ENCODE peak calls at places on chromosome 13, in six cellular contexts. K is WTC11, G is H1, V is HepG2, O is K562, E is GM12878. S is an unnamed sample.

GRCh38 chr13:48507024-48507423 is 25.9 kb downstream of the RCBTB2 start:
- DNase-seq in K (no peak), G (no peak), V (no peak), O (no peak), E (no peak), S (no peak)

GRCh38 chr13:92158335-92158734 is 759.9 kb downstream of the GPC5 start:
- DNase-seq in K (no peak), G (no peak), V (no peak), O (no peak), E (no peak), S (no peak)

GRCh38 chr13:41257535-41257934 is 5.8 kb downstream of the MTRF1 start:
- DNase-seq in K (no peak), G (no peak), V (peak; percentile 10), O (no peak), E (no peak), S (no peak)

GRCh38 chr13:24512208-24513068 is at the start of gene PARP4:
- DNase-seq in K (peak; percentile 78), G (peak; percentile 82), V (peak; percentile 93), O (peak; percentile 86), E (peak; percentile 34), S (peak; percentile 91)

GRCh38 chr13:43804461-43805070 is 17.8 kb upstream of the ENOX1 start:
- DNase-seq in K (no peak), G (no peak), V (peak; percentile 39), O (no peak), E (peak; percentile 13), S (peak; percentile 80)

GRCh38 chr13:47933688-47934011 is 67.4 kb downstream of the SUCLA2 start:
- DNase-seq in K (no peak), G (no peak), V (peak; percentile 10), O (no peak), E (no peak), S (no peak)

GRCh38 chr13:114222461-114222968 is 12.2 kb upstream of the CDC16 start:
- DNase-seq in K (no peak), G (no peak), V (peak; percentile 12), O (peak; percentile 83), E (no peak), S (no peak)

GRCh38 chr13:31090921-31091624 is 70.6 kb downstream of the HSPH1 start:
- DNase-seq in K (no peak), G (no peak), V (no peak), O (no peak), E (no peak), S (no peak)

GRCh38 chr13:111482806-111483620 is 162.6 kb downstream of the TEX29 start:
- DNase-seq in K (no peak), G (no peak), V (no peak), O (no peak), E (no peak), S (no peak)

GRCh38 chr13:59413121-59413520 is 750.6 kb downstream of the DIAPH3 start:
- DNase-seq in K (no peak), G (no peak), V (no peak), O (no peak), E (peak; percentile 9), S (no peak)

GRCh38 chr13:36912369-36912768 is 7.7 kb downstream of the SMAD9 start:
- DNase-seq in K (no peak), G (no peak), V (no peak), O (no peak), E (no peak), S (no peak)

GRCh38 chr13:111664060-111664459 is 343.6 kb downstream of the TEX29 start:
- DNase-seq in K (no peak), G (peak; percentile 36), V (no peak), O (no peak), E (no peak), S (no peak)

GRCh38 chr13:114226088-114226487 is 8.6 kb upstream of the CDC16 start:
- DNase-seq in K (no peak), G (no peak), V (no peak), O (no peak), E (no peak), S (no peak)

GRCh38 chr13:98738213-98738612 is 14.3 kb downstream of the SLC15A1 start:
- DNase-seq in K (no peak), G (no peak), V (no peak), O (no peak), E (no peak), S (peak; percentile 69)

GRCh38 chr13:100620792-100621191 is 32.2 kb upstream of the GGACT start:
- DNase-seq in K (no peak), G (no peak), V (no peak), O (no peak), E (no peak), S (no peak)

GRCh38 chr13:59346861-59347470 is 816.8 kb downstream of the DIAPH3 start:
- DNase-seq in K (peak; percentile 23), G (no peak), V (no peak), O (no peak), E (no peak), S (peak; percentile 11)

DNA sequence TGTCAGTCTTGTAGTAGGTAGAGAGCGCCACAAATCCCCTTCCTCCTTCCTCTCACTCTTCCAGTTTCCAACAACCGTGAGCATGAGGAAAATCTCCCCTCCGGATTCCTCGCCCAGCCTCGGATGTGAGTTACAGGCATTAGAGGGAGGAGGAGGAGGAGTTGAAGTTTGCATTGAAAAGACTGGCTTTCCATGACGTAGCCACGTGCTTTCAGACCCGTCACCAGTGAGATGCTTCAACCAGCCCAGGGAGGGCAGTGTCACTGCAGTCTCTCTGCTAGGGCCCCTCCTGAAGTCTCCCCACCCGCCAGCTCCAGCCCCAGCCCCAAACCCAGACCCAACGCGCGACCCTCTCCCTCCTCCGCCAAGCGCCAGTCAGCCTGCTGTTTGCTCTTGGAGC is 444 bp upstream of the FGF14 start:
- DNase-seq in K (peak; percentile 78), G (peak; percentile 62), V (no peak), O (no peak), E (no peak), S (peak; percentile 91)
- TF ChIP-seq CREB1 in K (no peak), G (peak; percentile 93), V (no peak), O (no peak), E (no peak), S (peak; percentile 89)

GRCh38 chr13:62696490-62696889 is 1280.8 kb upstream of the PCDH20 start:
- DNase-seq in K (no peak), G (no peak), V (no peak), O (no peak), E (no peak), S (no peak)
- TF ChIP-seq CREB1 in K (no peak), G (no peak), V (no peak), O (no peak), E (no peak), S (no peak)

GRCh38 chr13:32791545-32792172 is 205.4 kb downstream of the PDS5B start:
- DNase-seq in K (no peak), G (no peak), V (peak; percentile 30), O (no peak), E (peak; percentile 62), S (no peak)
- TF ChIP-seq CREB1 in K (no peak), G (no peak), V (no peak), O (no peak), E (no peak), S (no peak)

DNA sequence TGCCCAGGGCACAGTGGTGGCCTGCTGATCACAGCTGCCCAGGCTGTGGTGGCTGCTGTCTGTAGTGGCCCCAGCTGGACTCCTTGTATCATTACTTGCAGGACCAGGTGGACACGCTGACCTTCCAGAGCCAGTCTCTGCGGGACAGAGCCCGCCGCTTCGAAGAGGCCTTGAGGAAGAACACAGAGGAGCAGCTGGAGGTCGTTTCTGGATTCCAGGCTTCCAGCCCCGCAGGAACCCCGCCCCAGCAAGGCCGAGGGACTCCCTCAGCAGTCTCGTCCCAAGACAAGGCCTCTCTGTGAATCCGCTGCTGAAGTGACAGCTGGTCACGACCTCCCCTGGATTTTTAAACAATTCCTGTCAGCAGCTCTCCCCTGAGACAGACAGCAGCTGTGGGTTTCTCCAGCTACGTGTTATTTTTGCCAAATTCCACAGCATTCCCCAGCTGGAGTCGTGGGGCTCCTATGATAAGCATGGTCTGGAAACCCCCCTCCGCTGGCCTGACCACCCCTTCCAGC is 98.3 kb downstream of the SLC7A1 start:
- DNase-seq in K (no peak), G (no peak), V (no peak), O (no peak), E (no peak), S (no peak)
- TF ChIP-seq CREB1 in K (no peak), G (no peak), V (no peak), O (no peak), E (no peak), S (no peak)

DNA sequence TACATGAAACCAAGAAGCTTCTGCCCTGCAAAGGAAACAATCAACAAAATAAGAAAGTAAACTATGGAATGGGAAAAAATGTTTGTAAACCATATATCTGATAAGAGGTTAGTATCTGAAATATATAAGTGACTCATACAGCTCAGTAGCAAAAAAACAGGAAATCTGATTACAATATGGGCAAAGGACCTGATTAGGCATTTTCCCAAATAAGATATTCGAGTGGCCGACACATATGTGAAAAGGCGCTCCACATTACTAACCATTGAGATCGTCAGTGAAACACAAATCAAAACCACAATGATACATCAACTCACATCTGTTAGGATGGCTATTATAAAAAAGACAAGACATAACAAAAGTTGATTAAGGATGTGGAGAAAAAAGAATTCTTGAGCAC is 2818.6 kb upstream of the PCDH20 start:
- DNase-seq in K (no peak), G (no peak), V (no peak), O (no peak), E (no peak), S (no peak)
- TF ChIP-seq CREB1 in K (no peak), G (no peak), V (no peak), O (no peak), E (no peak), S (no peak)

GRCh38 chr13:26998265-26998664 is 173.3 kb downstream of the USP12 start:
- DNase-seq in K (no peak), G (no peak), V (no peak), O (no peak), E (no peak), S (no peak)

GRCh38 chr13:26993780-26994179 is 177.8 kb downstream of the USP12 start:
- DNase-seq in K (no peak), G (no peak), V (no peak), O (no peak), E (no peak), S (no peak)

GRCh38 chr13:26996965-26997752 is 174.5 kb downstream of the USP12 start:
- DNase-seq in K (no peak), G (no peak), V (no peak), O (no peak), E (peak; percentile 77), S (no peak)

GRCh38 chr13:26992951-26993490 is 178.6 kb downstream of the USP12 start:
- DNase-seq in K (no peak), G (no peak), V (no peak), O (no peak), E (no peak), S (no peak)

GRCh38 chr13:26995159-26995558 is 176.5 kb downstream of the USP12 start:
- DNase-seq in K (no peak), G (no peak), V (no peak), O (no peak), E (no peak), S (no peak)
- TF ChIP-seq CREB1 in K (no peak), G (no peak), V (no peak), O (no peak), E (no peak), S (no peak)

DNA sequence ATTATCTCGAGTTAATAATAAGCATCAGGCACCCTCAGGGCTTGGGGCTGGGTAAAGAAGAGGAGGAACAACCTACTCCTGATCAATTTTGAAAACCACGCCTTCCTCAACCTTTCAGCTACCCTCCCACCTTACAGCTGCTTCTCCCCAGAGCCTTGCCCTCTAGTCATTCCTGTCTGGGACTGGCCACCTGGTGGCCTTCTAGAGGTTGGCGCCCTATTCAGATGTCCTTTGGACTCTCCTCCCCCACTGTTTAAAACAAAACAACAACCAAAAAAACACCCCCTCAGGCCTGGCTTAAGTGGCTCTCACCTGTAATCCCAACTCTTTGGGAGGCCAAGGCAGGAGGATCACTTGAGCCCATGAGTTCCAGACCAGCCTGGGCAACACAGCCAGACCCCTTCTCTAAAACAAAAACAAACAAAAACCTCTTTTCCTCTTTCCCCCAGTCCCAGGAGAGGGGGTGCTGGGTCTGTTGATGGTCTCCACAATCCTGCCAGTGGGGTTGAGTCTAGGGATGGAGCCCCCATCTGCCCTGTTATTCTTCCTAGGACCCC is 62.3 kb downstream of the CCDC70 start:
- DNase-seq in K (peak; percentile 46), G (no peak), V (peak; percentile 44), O (peak; percentile 30), E (no peak), S (peak; percentile 75)
- TF ChIP-seq CREB1 in K (no peak), G (no peak), V (no peak), O (no peak), E (no peak), S (no peak)

S was measured in GM23338.